ENCODE peak calls at places on chromosomes 5 and 9, in seven cellular contexts. W is cardiac fibroblast; L is foreskin fibroblast; S is Calu3; G is upper lobe of left lung; M is CD4-positive, alpha-beta T cell; D is AG04450. Q is an unnamed sample.

GRCh38 chr5:38613992-38614836 is 57.8 kb upstream of the LIFR start:
- DNase-seq in W (no peak), L (no peak), S (peak), G (no peak), M (no peak), D (no peak), Q (no peak)

GRCh38 chr5:14161825-14162556 is 18.8 kb downstream of the TRIO start:
- DNase-seq in W (no peak), L (no peak), S (no peak), G (no peak), M (no peak), D (no peak), Q (no peak)

GRCh38 chr9:129568560-129569505 is 52.1 kb downstream of the C9orf50 start:
- DNase-seq in W (no peak), L (peak), S (peak), G (peak), M (no peak), D (no peak), Q (peak)

GRCh38 chr5:123610665-123611406 is 98.9 kb downstream of the CSNK1G3 start:
- DNase-seq in W (peak), L (peak), S (peak), G (no peak), M (no peak), D (peak), Q (no peak)

GRCh38 chr9:4491621-4491975 is 1.3 kb downstream of the SLC1A1 start:
- DNase-seq in W (no peak), L (no peak), S (peak), G (no peak), M (no peak), D (no peak), Q (no peak)

GRCh38 chr9:129550199-129550839 is 70.6 kb downstream of the C9orf50 start:
- DNase-seq in W (peak), L (peak), S (peak), G (peak), M (no peak), D (no peak), Q (peak)

GRCh38 chr5:163509288-163510040 is 4.0 kb downstream of the MAT2B start:
- DNase-seq in W (peak), L (peak), S (peak), G (no peak), M (no peak), D (no peak), Q (no peak)

GRCh38 chr9:70389642-70390266 is 24.7 kb downstream of the KLF9 start:
- DNase-seq in W (peak), L (peak), S (no peak), G (no peak), M (no peak), D (no peak), Q (no peak)

GRCh38 chr5:72606525-72606924 is 99.3 kb upstream of the ZNF366 start:
- DNase-seq in W (no peak), L (no peak), S (no peak), G (no peak), M (no peak), D (no peak), Q (no peak)

GRCh38 chr9:73034962-73035361 is 82.1 kb upstream of the ALDH1A1 start:
- DNase-seq in W (no peak), L (no peak), S (no peak), G (no peak), M (no peak), D (no peak), Q (no peak)

GRCh38 chr9:2198956-2199635 is 183.9 kb downstream of the SMARCA2 start:
- DNase-seq in W (no peak), L (no peak), S (no peak), G (no peak), M (no peak), D (no peak), Q (no peak)

GRCh38 chr9:88604836-88605499 is 70.0 kb downstream of the NXNL2 start:
- DNase-seq in W (no peak), L (no peak), S (no peak), G (no peak), M (no peak), D (no peak), Q (no peak)

GRCh38 chr9:89661391-89661949 is 56.7 kb downstream of the GADD45G start:
- DNase-seq in W (no peak), L (no peak), S (peak), G (no peak), M (no peak), D (no peak), Q (no peak)

GRCh38 chr5:1208743-1209551 is 7.6 kb downstream of the SLC6A19 start:
- DNase-seq in W (peak), L (peak), S (peak), G (peak), M (no peak), D (no peak), Q (no peak)

GRCh38 chr5:50744761-50745160 is 78.3 kb downstream of the PARP8 start:
- DNase-seq in W (peak), L (peak), S (no peak), G (no peak), M (no peak), D (peak), Q (no peak)

GRCh38 chr5:65924366-65925093 is 1.8 kb upstream of the ERBIN start:
- DNase-seq in W (no peak), L (no peak), S (no peak), G (no peak), M (no peak), D (no peak), Q (no peak)

GRCh38 chr9:37529111-37529510 is 43.4 kb downstream of the POLR1E start:
- DNase-seq in W (no peak), L (no peak), S (no peak), G (peak), M (peak), D (no peak), Q (no peak)

GRCh38 chr9:136536721-136537241 is 9.1 kb downstream of the NOTCH1 start:
- DNase-seq in W (no peak), L (no peak), S (no peak), G (peak), M (no peak), D (no peak), Q (no peak)
- TF ChIP-seq CTCF in W (no peak), L (no peak), S (no peak), G (no peak), M (no peak), D (no peak), Q (peak)

GRCh38 chr9:34863426-34863825 is 94.7 kb upstream of the PHF24 start:
- DNase-seq in W (no peak), L (no peak), S (no peak), G (no peak), M (no peak), D (no peak), Q (no peak)

GRCh38 chr9:34866614-34867013 is 91.5 kb upstream of the PHF24 start:
- DNase-seq in W (no peak), L (no peak), S (no peak), G (no peak), M (no peak), D (no peak), Q (no peak)

GRCh38 chr9:34869390-34869789 is 88.7 kb upstream of the PHF24 start:
- DNase-seq in W (peak), L (peak), S (peak), G (no peak), M (no peak), D (no peak), Q (no peak)
- TF ChIP-seq CTCF in W (peak), L (peak), S (no peak), G (no peak), M (no peak), D (peak), Q (peak)

GRCh38 chr5:77076961-77077820 is 9.9 kb downstream of the ZBED3 start:
- DNase-seq in W (peak), L (peak), S (peak), G (peak), M (peak), D (peak), Q (peak)
- TF ChIP-seq CTCF in W (peak), L (peak), S (peak), G (peak), M (peak), D (peak), Q (peak)

GRCh38 chr9:97640290-97640689 is 6.7 kb downstream of the NCBP1 start:
- DNase-seq in W (no peak), L (peak), S (no peak), G (no peak), M (no peak), D (no peak), Q (no peak)

GRCh38 chr9:97647996-97648395 is 14.4 kb downstream of the NCBP1 start:
- DNase-seq in W (no peak), L (no peak), S (no peak), G (no peak), M (no peak), D (no peak), Q (no peak)

GRCh38 chr9:97651646-97652045 is 18.0 kb downstream of the NCBP1 start:
- DNase-seq in W (peak), L (no peak), S (no peak), G (no peak), M (no peak), D (no peak), Q (no peak)

GRCh38 chr9:97645720-97646119 is 12.1 kb downstream of the NCBP1 start:
- DNase-seq in W (no peak), L (no peak), S (no peak), G (no peak), M (no peak), D (no peak), Q (no peak)
- TF ChIP-seq CTCF in W (no peak), L (no peak), S (no peak), G (no peak), M (no peak), D (no peak), Q (no peak)

GRCh38 chr5:175448276-175448675 is 4.3 kb upstream of the DRD1 start:
- DNase-seq in W (no peak), L (no peak), S (no peak), G (no peak), M (no peak), D (no peak), Q (no peak)

GRCh38 chr5:175444060-175444904 is at the start of gene DRD1:
- DNase-seq in W (peak), L (peak), S (peak), G (peak), M (peak), D (no peak), Q (peak)

GRCh38 chr5:175443514-175444059 is 395 bp downstream of the DRD1 start:
- DNase-seq in W (peak), L (peak), S (no peak), G (peak), M (no peak), D (no peak), Q (no peak)

GRCh38 chr5:175447571-175447970 is 3.6 kb upstream of the DRD1 start:
- DNase-seq in W (no peak), L (no peak), S (no peak), G (no peak), M (no peak), D (no peak), Q (no peak)

GRCh38 chr5:175444905-175445456 is 999 bp upstream of the DRD1 start:
- DNase-seq in W (no peak), L (no peak), S (no peak), G (peak), M (no peak), D (no peak), Q (no peak)
- TF ChIP-seq CTCF in W (no peak), L (no peak), S (no peak), G (no peak), M (peak), D (no peak), Q (peak)

GRCh38 chr9:29285818-29286217 is 1712.5 kb upstream of the C9orf72 start:
- DNase-seq in W (peak), L (no peak), S (no peak), G (no peak), M (no peak), D (no peak), Q (no peak)
- TF ChIP-seq CTCF in W (peak), L (no peak), S (no peak), G (no peak), M (no peak), D (no peak), Q (no peak)

Q was measured in progenitor cell of endocrine pancreas.